ENCODE peak calls at places on chromosomes 4 and X, in seven cellular contexts. Q, R, H, M, I, C and E are unnamed samples.

GRCh38 chrX:39854772-39855747 is 242.7 kb downstream of the BCOR start:
- DNase-seq in Q (no peak), R (no peak), H (no peak), M (no peak), I (no peak), C (no peak), E (no peak)

GRCh38 chr4:44583393-44583792 is 68.0 kb downstream of the YIPF7 start:
- DNase-seq in Q (peak; percentile 62), R (no peak), H (no peak), M (no peak), I (no peak), C (no peak), E (no peak)

GRCh38 chr4:78032929-78033328 is 24.2 kb upstream of the FRAS1 start:
- DNase-seq in Q (no peak), R (no peak), H (no peak), M (no peak), I (no peak), C (no peak), E (no peak)

GRCh38 chr4:94329933-94330332 is 12.7 kb downstream of the HPGDS start:
- DNase-seq in Q (no peak), R (no peak), H (no peak), M (no peak), I (no peak), C (no peak), E (no peak)

GRCh38 chr4:71026086-71026485 is 32.6 kb downstream of the DCK start:
- DNase-seq in Q (no peak), R (peak; percentile 56), H (peak; percentile 47), M (peak; percentile 53), I (no peak), C (peak; percentile 75), E (no peak)

GRCh38 chr4:71270901-71271300 is 67.9 kb upstream of the SLC4A4 start:
- DNase-seq in Q (peak; percentile 63), R (peak; percentile 12), H (peak; percentile 31), M (no peak), I (no peak), C (peak; percentile 37), E (no peak)

GRCh38 chr4:183029365-183029764 is 69.7 kb upstream of the WWC2 start:
- DNase-seq in Q (no peak), R (no peak), H (no peak), M (no peak), I (no peak), C (no peak), E (no peak)

GRCh38 chrX:115696039-115696438 is 135.1 kb downstream of the PLS3 start:
- DNase-seq in Q (peak; percentile 40), R (no peak), H (no peak), M (no peak), I (no peak), C (no peak), E (no peak)

GRCh38 chrX:24231169-24231568 is 81.6 kb downstream of the ZFX start:
- DNase-seq in Q (no peak), R (peak; percentile 38), H (peak; percentile 23), M (peak; percentile 37), I (no peak), C (peak; percentile 71), E (no peak)

GRCh38 chr4:76690091-76690905 is 207.6 kb downstream of the SOWAHB start:
- DNase-seq in Q (peak; percentile 31), R (no peak), H (peak; percentile 56), M (no peak), I (no peak), C (peak; percentile 25), E (no peak)

GRCh38 chrX:39052751-39053150 is 251.5 kb downstream of the MID1IP1 start:
- DNase-seq in Q (no peak), R (no peak), H (no peak), M (no peak), I (no peak), C (no peak), E (no peak)

GRCh38 chr4:52103314-52103713 is 52.2 kb downstream of the SPATA18 start:
- DNase-seq in Q (peak; percentile 69), R (no peak), H (no peak), M (no peak), I (no peak), C (peak; percentile 48), E (no peak)

GRCh38 chr4:70895405-70895804 is 6.8 kb upstream of the MOB1B start:
- DNase-seq in Q (no peak), R (no peak), H (no peak), M (no peak), I (no peak), C (no peak), E (no peak)

GRCh38 chr4:100299019-100299418 is 108.8 kb upstream of the DDIT4L start:
- DNase-seq in Q (no peak), R (no peak), H (no peak), M (peak; percentile 58), I (no peak), C (peak; percentile 80), E (no peak)

GRCh38 chr4:143302526-143302925 is 34.1 kb upstream of the GAB1 start:
- DNase-seq in Q (peak; percentile 24), R (no peak), H (no peak), M (no peak), I (no peak), C (no peak), E (no peak)

GRCh38 chr4:140309124-140309870 is 64.1 kb upstream of the SCOC start:
- DNase-seq in Q (peak; percentile 36), R (no peak), H (no peak), M (no peak), I (no peak), C (peak; percentile 66), E (no peak)

GRCh38 chr4:87093443-87094123 is 126.8 kb downstream of the KLHL8 start:
- DNase-seq in Q (peak; percentile 73), R (peak; percentile 41), H (peak; percentile 33), M (no peak), I (no peak), C (peak; percentile 100), E (no peak)

GRCh38 chr4:81397635-81398034 is 74.1 kb downstream of the RASGEF1B start:
- DNase-seq in Q (no peak), R (no peak), H (no peak), M (no peak), I (no peak), C (no peak), E (no peak)

GRCh38 chrX:110915120-110915519 is 119.5 kb upstream of the CHRDL1 start:
- DNase-seq in Q (no peak), R (no peak), H (no peak), M (peak; percentile 4), I (no peak), C (peak; percentile 54), E (no peak)

GRCh38 chr4:139841464-139842195 is 176.0 kb downstream of the MGST2 start:
- DNase-seq in Q (no peak), R (peak; percentile 11), H (peak; percentile 52), M (no peak), I (no peak), C (no peak), E (no peak)

GRCh38 chrX:2316534-2316933 is 184.2 kb downstream of the DHRSX start:
- DNase-seq in Q (no peak), R (no peak), H (no peak), M (no peak), I (no peak), C (no peak), E (no peak)

GRCh38 chr4:107299646-107300045 is 263.5 kb upstream of the DKK2 start:
- DNase-seq in Q (no peak), R (no peak), H (no peak), M (no peak), I (no peak), C (peak; percentile 49), E (no peak)

GRCh38 chr4:123495530-123495929 is 98.9 kb downstream of the SPRY1 start:
- DNase-seq in Q (no peak), R (no peak), H (no peak), M (no peak), I (no peak), C (peak; percentile 73), E (no peak)

GRCh38 chr4:186805020-186805820 is 81.6 kb upstream of the FAT1 start:
- DNase-seq in Q (no peak), R (no peak), H (no peak), M (no peak), I (no peak), C (no peak), E (no peak)

GRCh38 chr4:112951362-112951962 is 98.0 kb upstream of the ANK2 start:
- DNase-seq in Q (peak; percentile 63), R (no peak), H (no peak), M (no peak), I (no peak), C (peak; percentile 23), E (no peak)
- TF ChIP-seq CTCF in Q (peak; percentile 82), R (peak; percentile 53), H (no peak), M (peak; percentile 58), I (no peak), C (peak; percentile 26), E (peak; percentile 83)

GRCh38 chrX:8845469-8845868 is 44.3 kb upstream of the FAM9A start:
- DNase-seq in Q (no peak), R (no peak), H (no peak), M (no peak), I (no peak), C (no peak), E (no peak)
- TF ChIP-seq CTCF in Q (no peak), R (no peak), H (no peak), M (no peak), I (no peak), C (no peak), E (no peak)

DNA sequence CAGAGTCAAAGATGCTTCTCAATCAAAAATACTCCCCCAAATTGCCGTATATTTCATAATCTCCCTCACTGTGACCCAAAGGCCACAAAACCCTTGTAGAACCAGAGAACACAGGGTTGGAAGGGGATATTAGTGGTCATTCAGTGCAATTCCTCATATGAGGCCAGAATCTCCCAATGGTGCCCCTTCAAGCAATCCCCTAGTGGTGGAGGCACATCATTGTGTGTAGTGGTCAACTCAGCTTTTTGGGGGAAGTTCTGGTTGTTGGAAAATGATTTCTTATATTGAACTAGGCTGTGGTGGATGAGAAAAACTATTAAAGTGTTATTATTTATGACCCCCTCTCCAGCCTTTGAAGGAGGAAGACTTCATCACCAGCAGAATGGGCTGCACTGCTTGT is 17.6 kb upstream of the BOD1L1 start:
- DNase-seq in Q (peak; percentile 41), R (peak; percentile 12), H (no peak), M (no peak), I (no peak), C (no peak), E (no peak)
- TF ChIP-seq CTCF in Q (peak; percentile 43), R (no peak), H (no peak), M (peak; percentile 20), I (no peak), C (no peak), E (peak; percentile 51)

GRCh38 chr4:112276113-112276512 is 9.6 kb downstream of the TIFA start:
- DNase-seq in Q (no peak), R (no peak), H (no peak), M (no peak), I (no peak), C (no peak), E (no peak)

GRCh38 chr4:112279882-112280315 is 5.8 kb downstream of the TIFA start:
- DNase-seq in Q (no peak), R (no peak), H (no peak), M (no peak), I (no peak), C (no peak), E (no peak)

GRCh38 chr4:112277220-112277619 is 8.5 kb downstream of the TIFA start:
- DNase-seq in Q (no peak), R (no peak), H (peak; percentile 17), M (no peak), I (no peak), C (peak; percentile 93), E (no peak)

GRCh38 chr4:112279025-112279881 is 6.5 kb downstream of the TIFA start:
- DNase-seq in Q (no peak), R (no peak), H (no peak), M (no peak), I (no peak), C (no peak), E (no peak)

GRCh38 chr4:112277705-112278448 is 7.8 kb downstream of the TIFA start:
- DNase-seq in Q (no peak), R (no peak), H (peak; percentile 22), M (no peak), I (no peak), C (no peak), E (no peak)
- TF ChIP-seq CTCF in Q (no peak), R (no peak), H (no peak), M (no peak), I (no peak), C (no peak), E (no peak)